ENCODE peak calls at places on chromosomes 13 and 19, in ten cellular contexts. N, V, T, O, R, Q, P, L, G and H are unnamed samples.

GRCh38 chr19:49840736-49841249 is 10.2 kb upstream of the PTOV1 start:
- DNase-seq in G (no peak), V (peak), O (no peak), R (no peak), N (no peak), Q (no peak), L (no peak), P (no peak), T (no peak), H (no peak)

GRCh38 chr19:17202713-17203112 is 12.4 kb upstream of the USE1 start:
- DNase-seq in L (no peak), Q (no peak), G (no peak), O (no peak), R (no peak), T (no peak), P (no peak), V (no peak), N (no peak), H (no peak)

GRCh38 chr13:44244288-44244687 is 129.3 kb upstream of the SERP2 start:
- DNase-seq in N (no peak), V (no peak), P (peak), L (peak), R (no peak), T (peak), O (no peak), Q (no peak), G (no peak), H (no peak)

GRCh38 chr19:18112989-18113478 is 15.5 kb downstream of the MAST3 start:
- DNase-seq in V (peak), O (peak), R (peak), N (peak), G (peak), T (peak), Q (no peak), P (peak), L (peak), H (peak)

GRCh38 chr13:109479991-109480696 is 306.2 kb downstream of the IRS2 start:
- DNase-seq in L (peak), G (no peak), O (no peak), T (peak), V (no peak), R (no peak), N (no peak), Q (no peak), P (no peak), H (no peak)

GRCh38 chr13:68927387-68928026 is 1180.1 kb upstream of the ATXN8OS start:
- DNase-seq in N (no peak), Q (no peak), R (peak), T (peak), G (no peak), P (peak), V (no peak), L (peak), O (no peak), H (no peak)

GRCh38 chr13:68806125-68806524 is 1301.5 kb upstream of the ATXN8OS start:
- DNase-seq in R (no peak), G (no peak), L (no peak), O (no peak), T (no peak), Q (no peak), N (no peak), P (no peak), V (no peak), H (no peak)

GRCh38 chr19:47348819-47349795 is at the start of gene DHX34:
- DNase-seq in T (peak), O (peak), L (peak), P (peak), N (peak), V (peak), R (peak), Q (peak), G (peak), H (peak)

GRCh38 chr19:28170066-28170465 is 1042.9 kb downstream of the UQCRFS1 start:
- DNase-seq in G (no peak), O (no peak), V (no peak), N (no peak), P (no peak), R (no peak), T (no peak), L (no peak), Q (no peak), H (no peak)

GRCh38 chr13:30020726-30021312 is 170.4 kb upstream of the UBL3 start:
- DNase-seq in Q (no peak), P (peak), N (no peak), G (no peak), R (no peak), V (no peak), L (peak), O (no peak), T (peak), H (no peak)

GRCh38 chr19:8208119-8208709 is 956 bp upstream of the CERS4 start:
- DNase-seq in N (peak), G (no peak), Q (no peak), T (no peak), P (peak), V (no peak), O (no peak), L (peak), R (no peak), H (no peak)

GRCh38 chr13:98986226-98986846 is 8.5 kb upstream of the DOCK9 start:
- DNase-seq in N (no peak), V (no peak), G (no peak), T (no peak), P (no peak), Q (no peak), O (no peak), L (no peak), R (no peak), H (no peak)
- H3K27ac ChIP-seq in N (peak), V (no peak), G (no peak), T (no peak), P (no peak), Q (no peak), O (no peak), L (no peak), R (no peak), H (no peak)

GRCh38 chr13:100536643-100537180 is 51.9 kb downstream of the GGACT start:
- DNase-seq in N (no peak), R (no peak), Q (no peak), L (no peak), G (no peak), V (peak), P (no peak), T (no peak), O (no peak), H (peak)

GRCh38 chr13:100537486-100537885 is 51.1 kb downstream of the GGACT start:
- DNase-seq in P (no peak), Q (no peak), R (no peak), T (no peak), V (peak), G (no peak), O (no peak), N (no peak), L (no peak), H (no peak)

GRCh38 chr13:100534911-100535310 is 53.7 kb downstream of the GGACT start:
- DNase-seq in O (no peak), L (no peak), R (no peak), V (peak), T (no peak), Q (no peak), G (no peak), N (no peak), P (no peak), H (no peak)

GRCh38 chr13:100534147-100534818 is 54.3 kb downstream of the GGACT start:
- DNase-seq in V (peak), L (no peak), G (no peak), R (no peak), N (no peak), T (no peak), P (no peak), O (no peak), Q (no peak), H (no peak)

GRCh38 chr13:100535401-100536135 is 53.0 kb downstream of the GGACT start:
- DNase-seq in L (no peak), R (no peak), G (no peak), Q (no peak), V (peak), P (no peak), N (no peak), O (no peak), T (no peak), H (no peak)
- H3K27ac ChIP-seq in L (no peak), R (no peak), G (no peak), Q (no peak), V (no peak), P (no peak), N (no peak), O (no peak), T (no peak), H (no peak)

DNA sequence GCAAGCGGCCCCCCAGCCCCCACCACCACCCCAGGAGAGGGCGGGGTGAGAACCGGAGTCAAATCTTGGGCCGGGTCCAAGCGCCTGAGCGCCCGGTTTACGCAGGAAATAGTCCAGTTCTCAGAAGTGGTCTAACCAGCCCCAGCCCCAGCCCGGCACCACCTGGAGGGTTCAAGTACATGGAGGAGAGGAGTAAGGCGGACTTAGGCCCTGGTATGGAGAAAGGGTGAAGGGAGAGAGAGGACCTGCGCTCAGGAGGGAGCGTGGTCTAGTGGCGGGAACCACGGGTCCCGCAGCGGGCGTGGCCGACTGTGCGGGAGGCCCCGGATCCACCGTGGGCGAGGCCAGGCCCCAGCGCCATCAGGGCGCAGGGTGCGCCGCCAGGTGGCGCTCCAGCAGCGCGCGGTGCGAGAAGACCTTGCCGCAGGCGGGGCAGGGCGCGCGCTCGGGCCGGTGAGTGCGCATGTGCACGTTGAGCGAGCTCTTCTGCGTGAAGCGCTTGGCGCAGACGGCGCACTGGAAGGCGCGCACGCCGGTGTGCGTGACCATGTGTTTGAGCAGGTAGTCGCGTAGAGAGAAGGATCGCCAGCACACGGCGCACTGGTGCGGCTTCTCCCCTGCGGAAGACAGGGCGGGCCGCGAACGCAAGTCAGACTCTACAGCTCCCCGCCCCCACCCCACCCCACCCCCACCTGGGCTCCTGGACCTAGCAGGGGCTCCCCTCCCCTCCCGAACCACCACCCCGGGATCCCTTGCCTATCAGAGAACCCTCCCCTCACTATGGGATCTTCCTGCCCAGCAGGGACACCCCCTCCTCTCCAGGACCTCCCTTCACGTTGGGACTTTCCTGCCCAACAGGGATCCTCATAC is 2.1 kb upstream of the SLC27A5 start:
- DNase-seq in V (peak), G (peak), O (peak), Q (no peak), R (peak), P (peak), N (peak), L (peak), T (peak), H (peak)
- H3K27ac ChIP-seq in V (peak), G (peak), O (peak), Q (peak), R (peak), P (no peak), N (peak), L (no peak), T (no peak), H (no peak)

GRCh38 chr19:14409157-14410053 is 9.7 kb downstream of the DDX39A start:
- DNase-seq in L (no peak), G (no peak), T (no peak), O (no peak), P (no peak), V (no peak), Q (no peak), N (no peak), R (no peak), H (no peak)
- H3K27ac ChIP-seq in L (no peak), G (no peak), T (no peak), O (no peak), P (no peak), V (no peak), Q (no peak), N (no peak), R (no peak), H (no peak)

GRCh38 chr13:40438999-40439797 is 227.2 kb downstream of the FOXO1 start:
- DNase-seq in G (no peak), L (no peak), O (no peak), P (no peak), V (no peak), T (peak), Q (no peak), R (no peak), N (no peak), H (no peak)

GRCh38 chr13:40442826-40443225 is 223.6 kb downstream of the FOXO1 start:
- DNase-seq in P (no peak), L (no peak), G (no peak), O (no peak), R (no peak), V (no peak), T (peak), N (no peak), Q (no peak), H (no peak)

GRCh38 chr13:40442191-40442590 is 224.2 kb downstream of the FOXO1 start:
- DNase-seq in L (no peak), G (no peak), V (no peak), R (no peak), N (peak), P (peak), O (no peak), T (no peak), Q (no peak), H (no peak)

GRCh38 chr13:40439928-40440327 is 226.5 kb downstream of the FOXO1 start:
- DNase-seq in R (peak), Q (no peak), O (no peak), V (peak), N (peak), T (no peak), P (no peak), L (no peak), G (peak), H (no peak)

DNA sequence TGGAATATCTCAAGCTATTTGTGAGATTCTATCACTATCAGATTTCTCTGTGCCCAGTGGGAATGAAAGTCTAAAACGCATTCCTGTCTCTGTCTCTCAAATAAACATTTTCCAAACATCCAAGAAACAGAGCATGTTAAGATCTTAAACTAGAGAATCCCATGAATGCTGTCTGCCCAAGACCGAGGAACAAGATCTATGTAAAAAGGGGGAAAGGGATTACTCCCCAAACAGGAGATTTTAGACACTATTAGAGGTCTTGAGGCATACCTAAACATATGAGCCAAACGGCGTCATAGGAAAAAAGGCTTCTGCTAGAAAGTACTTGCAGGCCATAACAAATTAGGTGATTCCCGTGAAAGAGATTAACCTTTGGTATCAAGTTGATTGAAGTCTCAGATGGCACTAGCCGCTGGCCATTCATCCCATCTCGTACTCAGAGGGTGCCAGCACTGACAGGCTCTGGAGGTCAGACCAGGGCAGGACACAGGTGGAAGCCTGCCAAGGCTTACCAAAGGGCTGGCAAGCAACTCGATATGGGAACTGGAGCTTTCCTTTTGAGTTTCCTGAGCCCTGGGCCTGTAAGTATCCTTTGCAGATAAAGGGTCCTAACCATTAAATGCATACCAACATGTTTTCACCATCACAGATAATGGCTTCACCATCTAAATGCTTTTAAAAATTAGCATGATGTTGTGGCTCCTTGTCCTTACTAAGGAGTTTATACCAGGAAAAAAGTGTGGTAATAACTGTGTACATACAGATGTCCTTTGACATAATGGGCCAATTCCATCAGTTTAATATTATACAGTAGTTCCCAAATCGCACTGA is 225.2 kb downstream of the FOXO1 start:
- DNase-seq in L (no peak), R (no peak), G (peak), N (peak), T (peak), P (peak), O (peak), Q (no peak), V (peak), H (peak)
- H3K27ac ChIP-seq in L (no peak), R (no peak), G (peak), N (peak), T (no peak), P (no peak), O (no peak), Q (peak), V (peak), H (no peak)

DNA sequence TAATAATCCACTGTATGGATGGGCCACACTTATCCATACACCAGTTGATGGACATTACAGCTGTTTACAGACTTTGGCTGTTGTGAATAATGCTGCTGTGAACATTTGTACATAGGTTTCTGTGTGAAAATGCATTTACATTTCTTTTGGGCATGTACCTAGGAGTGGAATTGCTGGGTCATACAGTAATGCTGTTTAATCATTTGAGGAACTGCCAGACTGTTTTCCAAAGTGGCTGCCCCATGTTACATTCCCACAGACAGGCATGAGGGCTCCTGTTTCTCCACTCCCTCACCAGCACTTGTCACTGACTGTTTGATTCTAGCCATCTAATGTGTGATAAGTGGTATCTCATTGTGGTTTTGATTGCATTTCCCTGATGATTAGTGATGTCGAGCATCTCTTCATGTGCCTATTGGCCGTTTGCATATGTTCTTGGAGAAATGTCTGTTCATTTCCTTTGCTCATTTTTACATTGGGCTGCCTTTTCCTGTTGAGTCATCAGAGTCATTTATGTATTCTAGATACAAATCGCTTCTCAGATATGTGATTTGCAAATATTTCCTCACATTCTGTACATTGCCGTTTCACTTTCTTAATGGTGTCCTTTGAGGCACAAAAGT is 12.8 kb downstream of the TMEM255B start:
- DNase-seq in O (no peak), N (no peak), Q (no peak), V (no peak), L (peak), T (no peak), G (no peak), P (no peak), R (no peak), H (no peak)
- H3K27ac ChIP-seq in O (no peak), N (no peak), Q (no peak), V (no peak), L (peak), T (no peak), G (no peak), P (no peak), R (no peak), H (no peak)